ENCODE peak calls at places on chromosome 15, in ten cellular contexts. M is psoas muscle; N is thyroid gland; U is esophagus squamous epithelium; P is keratinocyte; O is IMR-90; X is A549; G is CD8-positive, alpha-beta T cell; B is kidney; K is ovary. V is an unnamed sample.

GRCh38 chr15:100030586-100031249 is 297.5 kb upstream of the LYSMD4 start:
- DNase-seq in K (no peak), G (no peak), O (peak; percentile 31), U (no peak), M (no peak), N (no peak), X (no peak), P (no peak), B (no peak), V (no peak)

GRCh38 chr15:74901612-74902063 is 5.0 kb downstream of the FAM219B start:
- DNase-seq in K (peak; percentile 32), N (peak; percentile 51), U (no peak), B (no peak), P (no peak), M (peak; percentile 63), X (peak; percentile 55), G (peak; percentile 45), O (peak; percentile 46), V (peak; percentile 71)

GRCh38 chr15:40871749-40872617 is 2.1 kb downstream of the RHOV start:
- DNase-seq in B (peak; percentile 89), G (no peak), P (no peak), X (no peak), O (no peak), U (no peak), K (no peak), N (peak; percentile 60), M (no peak), V (peak; percentile 96)

GRCh38 chr15:56984681-56985515 is 66.5 kb downstream of the TCF12 start:
- DNase-seq in G (no peak), M (no peak), U (no peak), N (no peak), K (no peak), P (no peak), B (no peak), O (peak; percentile 48), X (no peak), V (no peak)

GRCh38 chr15:71251548-71252035 is 136.3 kb downstream of the THSD4 start:
- DNase-seq in O (no peak), X (peak; percentile 68), B (no peak), P (no peak), K (no peak), G (no peak), N (no peak), M (no peak), U (no peak), V (no peak)

GRCh38 chr15:96316953-96317629 is 13.4 kb upstream of the NR2F2 start:
- DNase-seq in P (no peak), K (no peak), B (no peak), N (no peak), X (no peak), O (no peak), M (no peak), G (no peak), U (no peak), V (no peak)

GRCh38 chr15:52326758-52327157 is 31.2 kb upstream of the MYO5C start:
- DNase-seq in N (no peak), K (no peak), P (no peak), M (no peak), U (no peak), B (no peak), X (no peak), O (peak; percentile 73), G (no peak), V (no peak)

GRCh38 chr15:56076651-56077050 is 83.2 kb upstream of the NEDD4 start:
- DNase-seq in B (no peak), G (no peak), M (no peak), U (no peak), K (no peak), N (no peak), X (no peak), O (no peak), P (no peak), V (no peak)

GRCh38 chr15:43469867-43470266 is 23.1 kb downstream of the TP53BP1 start:
- DNase-seq in P (peak; percentile 1), N (no peak), K (no peak), B (no peak), X (no peak), M (no peak), G (no peak), U (no peak), O (peak; percentile 82), V (no peak)

GRCh38 chr15:43465105-43465504 is 27.9 kb downstream of the TP53BP1 start:
- DNase-seq in B (no peak), P (no peak), N (no peak), K (no peak), O (peak; percentile 91), U (no peak), M (no peak), G (no peak), X (no peak), V (no peak)

GRCh38 chr15:43463542-43463941 is 29.4 kb downstream of the TP53BP1 start:
- DNase-seq in U (no peak), M (no peak), X (no peak), B (no peak), O (peak; percentile 12), G (no peak), N (no peak), P (no peak), K (no peak), V (no peak)

DNA sequence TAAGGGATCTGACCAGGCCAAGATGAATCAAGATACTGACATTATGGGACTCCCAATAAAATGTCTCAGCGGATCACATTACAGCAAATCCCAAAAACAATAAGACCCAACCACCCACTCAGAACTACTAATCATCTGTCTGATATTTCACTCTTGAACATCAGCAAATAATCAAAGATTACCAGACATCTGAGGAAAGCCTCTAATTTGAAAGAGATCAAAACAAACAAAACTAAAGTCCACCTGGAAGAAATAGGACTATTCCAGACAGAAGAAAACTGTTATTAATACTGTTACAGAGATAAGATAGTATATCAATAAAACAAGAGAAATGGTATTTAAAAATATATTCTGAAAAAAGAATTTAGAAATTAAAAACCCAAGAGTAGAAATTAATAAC is 29.0 kb downstream of the TP53BP1 start:
- DNase-seq in O (no peak), G (no peak), P (no peak), M (no peak), U (no peak), K (no peak), X (no peak), B (no peak), N (no peak), V (no peak)
- H3K4me1 ChIP-seq in O (peaks cover 16% of the 10 kb centered on the region), G (no peaks in the 10 kb centered on the region), P (peaks cover 4% of the 10 kb centered on the region), M (no peaks in the 10 kb centered on the region), U (no peaks in the 10 kb centered on the region), K (no peaks in the 10 kb centered on the region), X (no peaks in the 10 kb centered on the region), B (no peaks in the 10 kb centered on the region), N (no peaks in the 10 kb centered on the region), V (no peaks in the 10 kb centered on the region)

GRCh38 chr15:90595760-90596155 is 66.0 kb downstream of the CRTC3 start:
- DNase-seq in O (no peak), P (no peak), U (no peak), K (no peak), G (no peak), B (no peak), M (no peak), X (no peak), N (no peak), V (no peak)

GRCh38 chr15:90594297-90594696 is 64.6 kb downstream of the CRTC3 start:
- DNase-seq in K (no peak), M (peak; percentile 79), B (peak; percentile 92), O (no peak), N (peak; percentile 92), G (peak; percentile 77), P (no peak), U (peak; percentile 54), X (peak; percentile 72), V (peak; percentile 67)

GRCh38 chr15:90593469-90594158 is 63.9 kb downstream of the CRTC3 start:
- DNase-seq in O (no peak), G (no peak), N (no peak), B (no peak), X (no peak), K (no peak), U (no peak), P (no peak), M (no peak), V (no peak)

GRCh38 chr15:90591524-90591923 is 61.8 kb downstream of the CRTC3 start:
- DNase-seq in X (no peak), B (no peak), U (no peak), M (no peak), O (no peak), G (no peak), N (no peak), P (no peak), K (no peak), V (no peak)

GRCh38 chr15:90592144-90592887 is 62.6 kb downstream of the CRTC3 start:
- DNase-seq in G (no peak), B (no peak), M (no peak), K (no peak), X (peak; percentile 77), O (peak; percentile 90), N (no peak), U (no peak), P (no peak), V (no peak)
- TF ChIP-seq CTCF in G (no peak), B (no peak), M (no peak), K (no peak), X (no peak), O (no peak), N (no peak), U (no peak), P (no peak), V (no peak)

GRCh38 chr15:69159805-69160140 is 662 bp upstream of the GLCE start:
- DNase-seq in G (no peak), U (no peak), M (no peak), P (no peak), X (no peak), N (no peak), O (no peak), K (no peak), B (no peak), V (no peak)

GRCh38 chr15:69160141-69160975 is at the start of gene GLCE:
- DNase-seq in N (peak; percentile 97), O (peak; percentile 95), G (peak; percentile 87), U (peak; percentile 58), P (peak; percentile 92), B (peak; percentile 98), K (peak; percentile 95), X (peak; percentile 97), M (peak; percentile 97), V (peak; percentile 98)

GRCh38 chr15:69161878-69162213 is 1.4 kb downstream of the GLCE start:
- DNase-seq in U (no peak), O (peak; percentile 4), P (no peak), N (no peak), M (no peak), G (no peak), X (no peak), K (no peak), B (no peak), V (no peak)

GRCh38 chr15:69163124-69163669 is 2.8 kb downstream of the GLCE start:
- DNase-seq in B (no peak), U (no peak), P (no peak), X (no peak), O (no peak), M (no peak), N (no peak), G (no peak), K (no peak), V (no peak)

DNA sequence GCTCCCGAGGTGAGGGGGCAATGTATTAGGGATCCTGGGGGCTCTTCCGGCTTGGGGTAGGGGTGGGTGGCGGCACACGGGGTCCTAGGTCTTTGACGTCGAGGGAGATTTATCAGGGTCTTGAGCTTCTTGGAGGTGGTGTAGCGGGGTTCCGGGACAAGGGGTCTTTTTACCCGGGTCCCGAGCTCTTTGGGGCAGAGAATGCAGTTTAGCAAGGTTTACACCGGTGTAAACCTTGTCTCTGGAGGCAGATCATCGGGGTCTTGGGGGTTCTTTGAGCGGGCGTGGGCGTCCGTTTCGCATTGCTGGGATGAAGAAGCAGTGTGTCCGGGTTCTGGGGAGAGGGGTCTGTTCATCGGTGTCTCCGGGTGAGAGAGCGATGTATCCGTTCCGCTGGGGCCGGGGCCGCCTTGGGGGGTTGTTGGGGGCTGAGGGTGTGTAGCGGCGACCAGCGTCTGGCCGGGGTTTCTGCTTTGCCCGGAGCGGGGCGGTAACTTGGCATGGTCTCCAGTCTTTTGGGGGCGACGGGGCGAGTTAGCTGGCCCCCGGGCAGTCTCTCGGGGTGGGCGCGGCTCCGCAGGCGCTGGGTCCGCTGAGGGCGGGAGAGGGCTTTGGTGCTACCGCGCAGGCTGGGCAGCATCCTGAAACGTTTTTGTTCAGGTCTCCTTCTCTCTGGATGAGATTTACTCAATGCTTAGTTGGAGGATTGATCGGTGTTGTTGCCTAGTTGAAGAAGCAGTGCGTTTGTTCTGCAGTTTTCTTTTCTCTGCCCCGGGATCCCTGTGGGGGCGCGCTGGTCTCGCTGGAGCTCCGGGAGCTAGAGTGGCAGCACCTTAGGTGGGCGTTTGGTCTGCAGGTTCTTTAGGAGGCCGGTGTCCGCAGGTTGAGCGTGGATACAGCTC is 792 bp downstream of the GLCE start:
- DNase-seq in N (peak; percentile 34), K (peak; percentile 49), O (peak; percentile 16), P (no peak), G (peak; percentile 9), U (no peak), M (peak; percentile 64), B (peak; percentile 80), X (peak; percentile 48), V (peak; percentile 51)
- H3K27ac ChIP-seq in N (no peak overlapping the region), K (peak overlapping the region; percentile 64), O (peak overlapping the region; percentile 87), P (peak overlapping the region; percentile 71), G (peak overlapping the region; percentile 58), U (peak overlapping the region; percentile 87), M (peak overlapping the region; percentile 76), B (peak overlapping the region; percentile 76), X (peak overlapping the region; percentile 89), V (peak overlapping the region; percentile 60)

GRCh38 chr15:65044724-65045481 is at the start of gene SLC51B:
- DNase-seq in M (no peak), N (no peak), G (no peak), X (peak; percentile 83), B (peak; percentile 75), O (no peak), U (no peak), K (no peak), P (no peak), V (peak; percentile 43)
- H3K4me1 ChIP-seq in M (peaks cover 17% of the 10 kb centered on the region), N (peaks cover 9% of the 10 kb centered on the region), G (peaks cover 9% of the 10 kb centered on the region), X (peaks cover 44% of the 10 kb centered on the region), B (peaks cover 17% of the 10 kb centered on the region), O (peaks cover 21% of the 10 kb centered on the region), U (peaks cover 40% of the 10 kb centered on the region), K (peaks cover 2% of the 10 kb centered on the region), P (peaks cover 13% of the 10 kb centered on the region), V (peaks cover 23% of the 10 kb centered on the region)

V was measured in body of pancreas.